ENCODE peak calls at places on chromosome 16, in five cellular contexts. C is posterior cingulate gyrus, P is body of pancreas, K is A549, W is Kasumi-1. O is an unnamed sample.

GRCh38 chr16:25771812-25772568 is 80.2 kb downstream of the HS3ST4 start:
- DNase-seq in C (no peak), P (no peak), K (no peak), W (no peak), O (no peak)

GRCh38 chr16:24846548-24847357 is 990 bp downstream of the SLC5A11 start:
- DNase-seq in C (no peak), P (no peak), K (no peak), W (no peak), O (peak; percentile 77)

GRCh38 chr16:31400191-31400590 is 7.1 kb downstream of the ITGAD start:
- DNase-seq in C (peak; percentile 63), P (no peak), K (no peak), W (peak; percentile 9), O (no peak)

GRCh38 chr16:89256651-89257254 is 39.2 kb downstream of the ZNF778 start:
- DNase-seq in C (peak; percentile 91), P (peak; percentile 59), K (peak; percentile 48), W (no peak), O (no peak)

GRCh38 chr16:73172621-73173312 is 124.8 kb upstream of the ZFHX3 start:
- DNase-seq in C (no peak), P (peak; percentile 90), K (peak; percentile 36), W (no peak), O (no peak)

GRCh38 chr16:51393381-51394005 is 242.4 kb upstream of the SALL1 start:
- DNase-seq in C (no peak), P (no peak), K (no peak), W (no peak), O (no peak)

GRCh38 chr16:66264311-66265105 is 102.0 kb upstream of the CDH5 start:
- DNase-seq in C (no peak), P (no peak), K (no peak), W (no peak), O (peak; percentile 67)

GRCh38 chr16:68374961-68375660 is 64.3 kb downstream of the PRMT7 start:
- DNase-seq in C (peak; percentile 78), P (no peak), K (no peak), W (no peak), O (no peak)

GRCh38 chr16:568401-569258 is 1.1 kb upstream of the PIGQ start:
- DNase-seq in C (no peak), P (no peak), K (no peak), W (no peak), O (no peak)

GRCh38 chr16:71845639-71846431 is at the start of gene ATXN1L:
- DNase-seq in C (peak; percentile 97), P (peak; percentile 91), K (peak; percentile 97), W (peak; percentile 86), O (peak; percentile 93)

GRCh38 chr16:80825365-80825758 is 21.0 kb upstream of the CDYL2 start:
- DNase-seq in C (no peak), P (no peak), K (no peak), W (no peak), O (no peak)

GRCh38 chr16:1489077-1489476 is 333 bp upstream of the PTX4 start:
- DNase-seq in C (no peak), P (no peak), K (no peak), W (no peak), O (no peak)

GRCh38 chr16:67164599-67165061 is at the start of gene HSF4:
- DNase-seq in C (peak; percentile 91), P (peak; percentile 58), K (no peak), W (no peak), O (no peak)

GRCh38 chr16:86836503-86837125 is 258.3 kb downstream of the FOXL1 start:
- DNase-seq in C (no peak), P (no peak), K (no peak), W (no peak), O (no peak)

GRCh38 chr16:86245895-86246294 is 264.4 kb upstream of the FOXF1 start:
- DNase-seq in C (no peak), P (no peak), K (no peak), W (no peak), O (peak; percentile 85)

GRCh38 chr16:50497592-50497991 is 50.6 kb upstream of the NKD1 start:
- DNase-seq in C (no peak), P (no peak), K (no peak), W (no peak), O (no peak)

GRCh38 chr16:81586421-81586820 is 141.8 kb downstream of the CMIP start:
- DNase-seq in C (no peak), P (no peak), K (no peak), W (no peak), O (no peak)

GRCh38 chr16:89426736-89427525 is 63.4 kb downstream of the ANKRD11 start:
- DNase-seq in C (no peak), P (no peak), K (no peak), W (no peak), O (no peak)

GRCh38 chr16:47156816-47157215 is 13.1 kb upstream of the NETO2 start:
- DNase-seq in C (no peak), P (no peak), K (no peak), W (no peak), O (no peak)

GRCh38 chr16:9092282-9092962 is 978 bp downstream of the HAPSTR1 start:
- DNase-seq in C (peak; percentile 83), P (peak; percentile 30), K (no peak), W (no peak), O (no peak)

GRCh38 chr16:87344931-87345631 is 27.9 kb upstream of the C16orf95 start:
- DNase-seq in C (no peak), P (no peak), K (no peak), W (no peak), O (no peak)

GRCh38 chr16:85912271-85912974 is 13.5 kb downstream of the IRF8 start:
- DNase-seq in C (peak; percentile 13), P (peak; percentile 25), K (no peak), W (no peak), O (no peak)

GRCh38 chr16:75550211-75550662 is 5.8 kb downstream of the TMEM231 start:
- DNase-seq in C (no peak), P (no peak), K (peak; percentile 49), W (peak; percentile 74), O (no peak)

O was measured in vagina.